ENCODE peak calls at places on chromosomes 13 and 19, in six cellular contexts. X is WTC11, E is K562, H is H1, A is HepG2, W is endothelial cell of umbilical vein. V is an unnamed sample.

GRCh38 chr19:33775731-33776487 is 20.8 kb upstream of the KCTD15 start:
- DNase-seq in X (no peak), E (no peak), H (no peak), A (no peak), W (no peak), V (no peak)

GRCh38 chr13:109998808-109999528 is 212.6 kb upstream of the IRS2 start:
- DNase-seq in X (no peak), E (no peak), H (no peak), A (no peak), W (no peak), V (peak)

GRCh38 chr13:111339366-111340143 is 19.1 kb downstream of the TEX29 start:
- DNase-seq in X (no peak), E (no peak), H (no peak), A (no peak), W (no peak), V (no peak)

GRCh38 chr19:14337510-14337909 is 43.7 kb upstream of the ADGRE5 start:
- DNase-seq in X (peak), E (peak), H (peak), A (no peak), W (peak), V (peak)

GRCh38 chr13:44971656-44972595 is 17.3 kb downstream of the NUFIP1 start:
- DNase-seq in X (no peak), E (no peak), H (no peak), A (no peak), W (no peak), V (no peak)

GRCh38 chr13:53075356-53076041 is 46.9 kb downstream of the OLFM4 start:
- DNase-seq in X (no peak), E (no peak), H (no peak), A (no peak), W (no peak), V (no peak)

GRCh38 chr13:52395704-52396103 is 10.3 kb downstream of the THSD1 start:
- DNase-seq in X (no peak), E (no peak), H (no peak), A (no peak), W (no peak), V (no peak)

GRCh38 chr19:45507864-45508680 is 793 bp downstream of the VASP start:
- DNase-seq in X (peak), E (peak), H (peak), A (no peak), W (peak), V (peak)

GRCh38 chr13:96994030-96994848 is at the start of gene OXGR1:
- DNase-seq in X (peak), E (peak), H (peak), A (no peak), W (no peak), V (no peak)

GRCh38 chr13:88005188-88005587 is 334.0 kb downstream of the SLITRK5 start:
- DNase-seq in X (no peak), E (no peak), H (no peak), A (no peak), W (no peak), V (no peak)

GRCh38 chr13:81207221-81207620 is 866.3 kb upstream of the SPRY2 start:
- DNase-seq in X (no peak), E (no peak), H (no peak), A (no peak), W (no peak), V (no peak)

GRCh38 chr19:57648336-57649003 is 15.5 kb downstream of the ZNF211 start:
- DNase-seq in X (no peak), E (no peak), H (peak), A (no peak), W (no peak), V (no peak)

GRCh38 chr19:27777726-27778125 is 1435.2 kb downstream of the UQCRFS1 start:
- DNase-seq in X (no peak), E (peak), H (no peak), A (no peak), W (no peak), V (peak)

GRCh38 chr19:12766051-12766521 is 9.3 kb downstream of the HOOK2 start:
- DNase-seq in X (peak), E (peak), H (peak), A (peak), W (peak), V (peak)

GRCh38 chr19:45403781-45404556 is 900 bp downstream of the PPP1R13L start:
- DNase-seq in X (peak), E (peak), H (peak), A (peak), W (peak), V (peak)

GRCh38 chr19:16338470-16339360 is 14.1 kb downstream of the KLF2 start:
- DNase-seq in X (no peak), E (no peak), H (no peak), A (peak), W (peak), V (peak)

GRCh38 chr13:36880961-36881360 is 39.1 kb downstream of the SMAD9 start:
- DNase-seq in X (no peak), E (no peak), H (no peak), A (no peak), W (peak), V (no peak)

GRCh38 chr19:6357995-6358394 is 3.3 kb upstream of the CLPP start:
- DNase-seq in X (no peak), E (peak), H (no peak), A (no peak), W (no peak), V (no peak)

GRCh38 chr13:30898070-30898469 is 8.0 kb upstream of the MEDAG start:
- DNase-seq in X (no peak), E (no peak), H (no peak), A (no peak), W (no peak), V (no peak)

GRCh38 chr13:30898721-30899188 is 7.3 kb upstream of the MEDAG start:
- DNase-seq in X (no peak), E (no peak), H (no peak), A (peak), W (peak), V (no peak)

GRCh38 chr13:30889196-30889690 is 16.8 kb upstream of the MEDAG start:
- DNase-seq in X (no peak), E (no peak), H (no peak), A (no peak), W (no peak), V (no peak)

GRCh38 chr13:30895773-30896172 is 10.3 kb upstream of the MEDAG start:
- DNase-seq in X (no peak), E (no peak), H (no peak), A (no peak), W (peak), V (no peak)

DNA sequence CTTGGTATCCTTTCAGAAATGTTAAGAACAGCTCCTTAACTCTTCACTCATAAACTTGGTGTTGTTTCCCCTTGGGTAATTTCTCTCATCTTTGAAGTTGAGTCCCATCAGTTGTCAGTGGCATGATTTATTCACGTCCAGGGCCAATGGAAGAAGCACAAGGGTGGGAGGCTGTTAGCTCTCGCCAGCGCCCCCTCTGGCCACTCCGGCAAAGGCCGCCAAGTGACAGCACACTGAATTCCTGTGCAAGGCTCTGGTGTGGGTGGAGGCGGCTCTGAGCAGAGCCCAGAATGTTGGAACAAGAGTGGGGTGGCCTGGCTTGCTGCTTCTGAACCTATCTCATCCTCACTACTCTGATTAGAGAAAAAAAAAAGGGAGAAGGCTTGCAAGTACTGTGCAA is 13.1 kb upstream of the MEDAG start:
- DNase-seq in X (peak), E (peak), H (peak), A (peak), W (no peak), V (peak)
- TF ChIP-seq JUN in X (no peak), E (no peak), H (no peak), A (no peak), W (no peak), V (no peak)

GRCh38 chr13:90803210-90803609 is 544.3 kb upstream of the MIR17HG start:
- DNase-seq in X (no peak), E (no peak), H (no peak), A (no peak), W (no peak), V (no peak)

GRCh38 chr13:90801621-90802020 is 545.9 kb upstream of the MIR17HG start:
- DNase-seq in X (no peak), E (no peak), H (no peak), A (no peak), W (no peak), V (no peak)

GRCh38 chr13:90797335-90797734 is 550.2 kb upstream of the MIR17HG start:
- DNase-seq in X (no peak), E (no peak), H (no peak), A (no peak), W (no peak), V (no peak)

DNA sequence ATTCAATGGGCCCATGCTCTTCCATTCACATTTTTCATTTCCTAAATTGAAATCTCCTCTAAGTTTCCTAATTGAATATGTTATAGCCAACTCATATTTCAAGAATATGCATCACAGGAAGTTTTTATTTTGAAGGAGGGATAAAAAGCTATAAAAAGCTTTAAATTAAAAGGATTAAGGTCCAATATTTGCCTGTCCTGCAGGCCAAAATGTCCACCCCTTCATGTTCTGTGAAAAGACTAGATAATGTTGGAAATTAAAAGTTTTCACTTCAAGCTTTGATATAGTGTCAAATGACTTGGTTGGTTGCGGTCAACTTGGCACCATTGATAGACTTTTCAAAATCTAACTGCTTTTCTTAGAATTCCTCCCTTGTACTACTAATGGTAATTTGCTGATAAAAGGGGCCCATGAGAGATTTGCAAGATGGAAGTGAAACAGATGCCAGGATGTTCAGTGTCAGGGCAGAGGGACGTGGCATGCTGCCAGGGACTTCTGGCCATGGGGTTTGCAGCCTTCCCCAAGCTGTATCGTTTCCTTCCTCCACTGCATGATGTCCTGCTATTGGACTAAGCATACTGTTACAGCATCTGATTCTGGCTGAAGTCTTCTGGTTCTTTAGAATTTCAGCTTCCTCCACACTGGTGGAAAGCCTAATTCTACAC is 547.3 kb upstream of the MIR17HG start:
- DNase-seq in X (no peak), E (no peak), H (no peak), A (no peak), W (no peak), V (no peak)
- TF ChIP-seq JUN in X (no peak), E (no peak), H (no peak), A (no peak), W (no peak), V (no peak)

GRCh38 chr19:7547153-7547552 is 11.6 kb downstream of the PNPLA6 start:
- DNase-seq in X (no peak), E (no peak), H (no peak), A (no peak), W (no peak), V (no peak)
- TF ChIP-seq JUN in X (no peak), E (no peak), H (no peak), A (no peak), W (no peak), V (no peak)

GRCh38 chr19:43738780-43739211 is 16.0 kb downstream of the SMG9 start:
- DNase-seq in X (no peak), E (no peak), H (no peak), A (no peak), W (no peak), V (no peak)
- TF ChIP-seq JUN in X (no peak), E (no peak), H (no peak), A (no peak), W (no peak), V (no peak)

DNA sequence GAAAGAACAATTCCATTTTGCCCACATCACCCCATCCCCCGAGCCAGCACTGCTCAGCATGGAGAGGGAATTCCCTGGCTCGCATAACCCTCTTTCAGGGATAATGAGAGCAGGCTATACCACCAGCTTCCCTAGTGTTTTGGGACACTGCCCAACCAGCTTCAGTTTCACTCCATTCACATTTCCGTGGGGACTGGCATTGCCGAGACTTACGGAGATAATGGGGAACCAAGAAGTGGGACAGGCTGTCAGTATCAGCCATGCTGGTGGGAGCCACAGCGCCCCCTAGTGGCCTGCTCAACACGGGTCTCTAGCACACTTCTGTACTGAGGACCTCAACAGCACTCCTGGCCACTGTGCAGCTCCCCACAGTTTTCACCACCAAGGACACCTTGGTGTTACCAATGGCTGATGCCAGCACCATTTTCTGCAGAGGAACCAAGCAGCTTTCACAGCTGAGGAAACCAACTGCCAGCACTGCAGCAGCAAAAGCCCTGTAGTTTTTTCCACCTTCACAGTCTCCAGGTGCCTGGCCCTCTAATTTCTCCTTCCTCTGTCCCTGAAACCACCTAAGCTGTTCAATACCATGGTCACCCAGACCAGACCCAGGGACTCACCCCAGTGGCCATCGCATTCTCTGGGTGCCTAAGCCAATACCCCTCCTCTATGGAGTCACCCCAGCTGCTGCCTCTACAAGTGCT is 23.7 kb downstream of the SLC6A16 start:
- DNase-seq in X (peak), E (peak), H (peak), A (peak), W (peak), V (peak)
- TF ChIP-seq JUN in X (no peak), E (no peak), H (no peak), A (no peak), W (no peak), V (no peak)

DNA sequence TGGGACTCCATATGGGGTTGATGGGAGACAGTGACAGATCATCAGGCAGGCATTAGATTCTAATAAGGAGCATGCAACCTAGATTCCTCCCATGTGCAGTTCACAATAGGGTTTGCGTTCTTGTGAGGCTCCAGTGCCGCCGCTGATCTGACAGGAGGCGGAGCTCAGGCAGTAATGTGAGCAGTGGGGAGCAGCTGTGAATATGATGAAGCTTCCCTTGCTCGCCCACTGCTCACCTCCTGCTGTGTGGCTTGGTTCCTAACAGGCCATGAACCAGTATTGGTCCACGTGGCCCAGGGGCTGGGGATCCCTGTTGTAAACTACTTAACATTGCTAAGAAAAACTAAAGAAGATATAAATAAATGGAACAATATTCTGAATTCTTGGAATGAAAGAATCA is 378.4 kb downstream of the KCNRG start:
- DNase-seq in X (peak), E (no peak), H (no peak), A (no peak), W (no peak), V (no peak)
- TF ChIP-seq JUN in X (no peak), E (no peak), H (no peak), A (no peak), W (no peak), V (no peak)

DNA sequence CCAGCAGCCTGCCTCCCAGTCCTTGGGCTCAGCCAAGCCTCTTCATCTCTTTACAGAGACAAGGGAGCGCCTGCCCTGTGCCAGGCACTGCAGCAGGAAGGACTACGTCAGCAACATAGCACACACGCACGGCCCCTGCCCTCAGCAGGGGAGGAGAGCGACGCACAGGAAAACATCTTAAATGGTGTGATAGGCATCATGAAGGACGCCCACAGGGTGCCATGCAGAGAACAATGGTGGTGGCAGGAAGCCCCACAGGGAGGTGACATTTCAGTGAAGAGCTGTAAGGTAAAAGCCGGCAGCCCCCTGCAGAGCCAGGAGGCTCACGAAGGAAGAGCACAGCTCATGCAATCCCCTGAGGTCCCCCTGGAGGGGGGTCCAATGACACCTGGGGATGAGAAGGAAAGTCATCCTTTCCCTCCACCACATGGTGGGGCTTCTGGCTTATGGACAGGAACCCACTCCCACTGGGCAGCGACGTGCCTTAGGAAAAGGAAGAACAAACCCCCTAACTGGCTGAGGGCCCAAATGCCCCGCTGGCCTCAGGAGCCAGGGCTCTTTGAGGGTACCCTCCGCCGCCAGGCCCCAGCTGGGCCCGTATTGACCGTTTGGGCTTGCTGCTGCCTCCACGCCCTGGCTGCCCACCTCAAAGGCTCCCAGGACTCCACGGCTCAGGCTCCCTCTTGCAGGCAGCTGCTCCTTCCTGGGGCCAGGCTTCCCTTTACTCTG is 37.3 kb upstream of the C13orf42 start:
- DNase-seq in X (peak), E (no peak), H (peak), A (no peak), W (peak), V (no peak)
- TF ChIP-seq JUN in X (no peak), E (no peak), H (no peak), A (no peak), W (no peak), V (no peak)

GRCh38 chr13:105311094-105311493 is 1224.4 kb downstream of the EFNB2 start:
- DNase-seq in X (no peak), E (no peak), H (no peak), A (no peak), W (no peak), V (no peak)

GRCh38 chr13:105316731-105317130 is 1218.7 kb downstream of the EFNB2 start:
- DNase-seq in X (no peak), E (no peak), H (no peak), A (no peak), W (no peak), V (no peak)

GRCh38 chr13:105307776-105308175 is 1227.7 kb downstream of the EFNB2 start:
- DNase-seq in X (no peak), E (no peak), H (no peak), A (no peak), W (no peak), V (no peak)

GRCh38 chr13:105312906-105313305 is 1222.6 kb downstream of the EFNB2 start:
- DNase-seq in X (no peak), E (no peak), H (no peak), A (no peak), W (no peak), V (no peak)
- TF ChIP-seq JUN in X (no peak), E (no peak), H (no peak), A (no peak), W (no peak), V (no peak)

GRCh38 chr13:73329355-73329754 is 270.6 kb downstream of the KLF5 start:
- DNase-seq in X (no peak), E (no peak), H (no peak), A (no peak), W (no peak), V (no peak)
- TF ChIP-seq JUN in X (no peak), E (no peak), H (no peak), A (no peak), W (no peak), V (no peak)

V was measured in A549.